ENCODE peak calls at places on chromosome 17, in ten cellular contexts. O, X, H, C, F, J, B, Y, I and A are unnamed samples.

GRCh38 chr17:2030779-2031163 is 818 bp downstream of the DPH1 start:
- DNase-seq in O (no peak), X (no peak), H (peak; percentile 76), C (no peak), F (no peak), J (no peak), B (no peak), Y (no peak), I (no peak), A (no peak)

GRCh38 chr17:65557349-65558310 is 3.8 kb downstream of the AXIN2 start:
- DNase-seq in O (no peak), X (no peak), H (no peak), C (no peak), F (peak; percentile 92), J (no peak), B (no peak), Y (no peak), I (no peak), A (no peak)

GRCh38 chr17:74805543-74805991 is 29.4 kb upstream of the NAT9 start:
- DNase-seq in O (no peak), X (no peak), H (no peak), C (no peak), F (no peak), J (no peak), B (peak; percentile 33), Y (no peak), I (peak; percentile 48), A (no peak)

GRCh38 chr17:81511800-81512559 is 619 bp downstream of the ACTG1 start:
- DNase-seq in O (peak; percentile 52), X (no peak), H (peak; percentile 75), C (no peak), F (no peak), J (no peak), B (no peak), Y (no peak), I (no peak), A (no peak)

GRCh38 chr17:73304971-73305786 is 6.6 kb downstream of the CDC42EP4 start:
- DNase-seq in O (no peak), X (peak; percentile 38), H (peak; percentile 79), C (no peak), F (peak; percentile 67), J (peak; percentile 75), B (peak; percentile 71), Y (peak; percentile 64), I (peak; percentile 68), A (no peak)

GRCh38 chr17:42913527-42913926 is 12.9 kb downstream of the G6PC1 start:
- DNase-seq in O (no peak), X (no peak), H (no peak), C (no peak), F (no peak), J (no peak), B (no peak), Y (peak; percentile 9), I (no peak), A (no peak)

GRCh38 chr17:82956146-82956725 is 116.4 kb upstream of the ZNF750 start:
- DNase-seq in O (no peak), X (no peak), H (no peak), C (no peak), F (no peak), J (no peak), B (no peak), Y (no peak), I (peak; percentile 7), A (no peak)

GRCh38 chr17:81210466-81210865 is 12.3 kb downstream of the CEP131 start:
- DNase-seq in O (no peak), X (no peak), H (no peak), C (no peak), F (no peak), J (no peak), B (no peak), Y (no peak), I (no peak), A (no peak)

GRCh38 chr17:4969551-4970231 is 2.1 kb upstream of the SPAG7 start:
- DNase-seq in O (no peak), X (no peak), H (no peak), C (no peak), F (peak; percentile 44), J (no peak), B (no peak), Y (no peak), I (no peak), A (no peak)

GRCh38 chr17:28643979-28644781 is 778 bp downstream of the BLTP2 start:
- DNase-seq in O (peak; percentile 74), X (peak; percentile 57), H (peak; percentile 66), C (no peak), F (peak; percentile 41), J (peak; percentile 71), B (peak; percentile 18), Y (peak; percentile 54), I (no peak), A (no peak)

GRCh38 chr17:75006653-75007052 is 5.8 kb upstream of the MRPL58 start:
- DNase-seq in O (no peak), X (no peak), H (peak; percentile 25), C (no peak), F (no peak), J (no peak), B (no peak), Y (no peak), I (no peak), A (no peak)

GRCh38 chr17:15220785-15221184 is 44.3 kb downstream of the PMP22 start:
- DNase-seq in O (no peak), X (no peak), H (no peak), C (no peak), F (peak; percentile 6), J (no peak), B (no peak), Y (no peak), I (no peak), A (no peak)

GRCh38 chr17:17952691-17953090 is 19.5 kb downstream of the TOM1L2 start:
- DNase-seq in O (no peak), X (no peak), H (no peak), C (no peak), F (no peak), J (no peak), B (no peak), Y (no peak), I (no peak), A (no peak)
- TF ChIP-seq CTCF in O (peak; percentile 17), X (no peak), H (no peak), C (no peak), F (no peak), J (no peak), B (no peak), Y (no peak), I (no peak), A (no peak)

DNA sequence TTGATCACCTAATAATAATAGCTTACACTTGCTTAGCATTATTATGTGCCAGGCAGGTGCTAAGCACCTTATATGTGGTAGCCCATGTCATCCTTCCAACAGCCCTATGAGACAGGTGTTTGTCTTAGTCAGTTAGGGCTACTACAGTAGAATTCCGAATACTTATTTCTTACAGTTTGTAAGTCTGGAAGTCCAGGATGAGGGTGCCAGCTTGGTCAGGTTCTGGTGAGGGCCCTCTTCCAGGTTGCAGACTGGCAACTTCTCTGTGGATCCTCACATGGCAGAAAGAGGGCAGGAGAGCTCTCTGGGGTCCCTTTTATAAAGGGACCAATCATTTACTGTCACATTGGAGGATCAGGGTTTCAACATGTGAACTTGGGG is 19.6 kb upstream of the MYH10 start:
- DNase-seq in O (no peak), X (no peak), H (no peak), C (no peak), F (no peak), J (no peak), B (no peak), Y (no peak), I (no peak), A (no peak)
- H3K27ac ChIP-seq in O (no peak overlapping the region), X (no peak overlapping the region), H (no peak overlapping the region), C (no peak overlapping the region), F (peak overlapping the region; percentile 71), J (no peak overlapping the region), B (no peak overlapping the region), Y (no peak overlapping the region), I (no peak overlapping the region), A (no peak overlapping the region)

GRCh38 chr17:39679521-39680192 is 8.2 kb downstream of the PGAP3 start:
- DNase-seq in O (peak; percentile 27), X (no peak), H (peak; percentile 36), C (no peak), F (no peak), J (no peak), B (no peak), Y (no peak), I (peak; percentile 48), A (no peak)

GRCh38 chr17:39677072-39677471 is 8.8 kb downstream of the PNMT start:
- DNase-seq in O (no peak), X (no peak), H (peak; percentile 23), C (no peak), F (no peak), J (no peak), B (no peak), Y (no peak), I (no peak), A (no peak)

GRCh38 chr17:39676198-39676819 is 8.1 kb downstream of the PNMT start:
- DNase-seq in O (peak; percentile 42), X (no peak), H (peak; percentile 86), C (no peak), F (no peak), J (peak; percentile 89), B (peak; percentile 78), Y (peak; percentile 58), I (peak; percentile 76), A (peak; percentile 88)

GRCh38 chr17:39677581-39678339 is 9.5 kb downstream of the PNMT start:
- DNase-seq in O (no peak), X (no peak), H (peak; percentile 91), C (no peak), F (no peak), J (no peak), B (peak; percentile 80), Y (peak; percentile 14), I (peak; percentile 66), A (peak; percentile 64)

GRCh38 chr17:39678340-39679116 is 9.3 kb downstream of the PGAP3 start:
- DNase-seq in O (no peak), X (no peak), H (peak; percentile 52), C (no peak), F (no peak), J (no peak), B (no peak), Y (no peak), I (no peak), A (no peak)
- TF ChIP-seq CTCF in O (peak; percentile 43), X (no peak), H (no peak), C (no peak), F (no peak), J (no peak), B (no peak), Y (no peak), I (no peak), A (no peak)

DNA sequence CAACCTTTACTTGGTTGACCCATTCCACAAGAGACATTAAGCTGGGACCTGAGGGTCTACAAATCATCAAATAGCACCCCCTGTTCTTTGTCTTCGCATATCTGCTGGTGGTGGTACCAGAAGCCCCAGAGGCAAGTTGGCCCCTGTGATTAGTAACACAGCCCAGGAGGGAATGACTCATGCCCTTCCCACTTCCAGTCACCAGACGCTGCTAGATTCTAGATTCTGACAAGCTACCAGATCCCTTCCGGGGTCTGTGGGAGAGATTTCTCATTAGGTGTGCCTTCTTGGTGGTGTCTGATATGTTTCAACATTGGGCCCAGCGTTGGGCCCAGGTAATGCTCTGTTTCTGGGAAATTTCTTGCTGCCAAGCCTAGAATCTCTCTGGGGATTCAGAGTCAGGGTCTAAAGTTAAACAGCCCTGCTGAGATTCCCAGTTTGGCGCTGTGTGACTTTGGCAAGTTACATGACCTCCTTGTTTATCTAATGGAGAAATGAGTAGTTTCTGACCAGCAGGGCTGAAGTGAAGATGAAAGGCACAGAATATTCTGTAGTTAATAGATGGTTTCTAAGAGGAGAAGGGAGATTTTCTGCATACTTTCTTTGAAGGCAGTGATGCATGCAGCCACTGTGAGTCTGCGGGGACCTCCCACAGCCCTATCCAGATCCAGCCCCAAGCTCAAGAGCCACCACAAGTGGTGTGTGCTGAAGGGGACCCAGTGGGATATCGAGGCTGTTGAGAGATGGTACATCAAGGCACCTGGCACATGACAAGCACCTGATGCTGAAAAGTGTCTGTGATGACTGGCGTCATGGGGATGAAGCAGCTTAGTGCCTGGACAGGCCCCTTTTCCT is 3.9 kb downstream of the TRPV2 start:
- DNase-seq in O (no peak), X (peak; percentile 79), H (peak; percentile 19), C (peak; percentile 15), F (peak; percentile 91), J (no peak), B (no peak), Y (peak; percentile 66), I (no peak), A (no peak)
- H3K27ac ChIP-seq in O (no peak overlapping the region), X (peak overlapping the region; percentile 21), H (peak overlapping the region; percentile 46), C (no peak overlapping the region), F (peak overlapping the region; percentile 92), J (peak overlapping the region; percentile 69), B (no peak overlapping the region), Y (peak overlapping the region; percentile 71), I (peak overlapping the region; percentile 18), A (no peak overlapping the region)